ENCODE peak calls at places on chromosomes 6 and 20, in six cellular contexts. Z is thyroid gland, X is ovary, F is heart left ventricle, R is body of pancreas, W is A549. B is an unnamed sample.

GRCh38 chr6:170152111-170152926 is 138.6 kb downstream of the DLL1 start:
- DNase-seq in F (peak; percentile 78), W (no peak), X (peak; percentile 20), R (peak; percentile 69), Z (peak; percentile 78), B (peak; percentile 76)

GRCh38 chr6:101015541-101015940 is 134.4 kb upstream of the ASCC3 start:
- DNase-seq in W (no peak), F (no peak), Z (no peak), R (no peak), X (no peak), B (no peak)

GRCh38 chr6:47859132-47859531 is 77.3 kb downstream of the OPN5 start:
- DNase-seq in X (no peak), Z (no peak), W (no peak), R (no peak), F (no peak), B (no peak)

GRCh38 chr6:4355241-4355640 is 219.9 kb upstream of the ECI2 start:
- DNase-seq in X (no peak), W (peak; percentile 84), R (no peak), F (no peak), Z (no peak), B (no peak)

GRCh38 chr20:25865715-25866656 is 169.3 kb upstream of the ZNF337 start:
- DNase-seq in X (peak; percentile 74), Z (peak; percentile 85), W (peak; percentile 82), R (peak; percentile 83), F (peak; percentile 86), B (peak; percentile 71)

GRCh38 chr20:15091417-15092017 is 754.1 kb upstream of the FLRT3 start:
- DNase-seq in R (no peak), X (no peak), Z (no peak), W (no peak), F (no peak), B (no peak)

GRCh38 chr6:7649037-7649810 is 59.2 kb downstream of the SNRNP48 start:
- DNase-seq in X (no peak), R (no peak), F (no peak), Z (no peak), W (no peak), B (no peak)

GRCh38 chr20:24109008-24109407 is 120.4 kb upstream of the GGTLC1 start:
- DNase-seq in R (no peak), W (no peak), X (no peak), Z (no peak), F (no peak), B (peak; percentile 13)

GRCh38 chr6:170444811-170445211 is 108.3 kb downstream of the PSMB1 start:
- DNase-seq in Z (no peak), X (no peak), F (no peak), W (no peak), R (no peak), B (no peak)

GRCh38 chr6:63724721-63725120 is 89.1 kb downstream of the PHF3 start:
- DNase-seq in W (no peak), X (no peak), R (no peak), Z (no peak), F (no peak), B (no peak)

GRCh38 chr6:99514089-99514488 is 1.1 kb downstream of the USP45 start:
- DNase-seq in X (no peak), Z (no peak), R (no peak), F (no peak), W (no peak), B (no peak)

GRCh38 chr6:74851598-74851997 is 354.3 kb downstream of the COL12A1 start:
- DNase-seq in Z (no peak), F (no peak), X (no peak), W (no peak), R (no peak), B (no peak)

GRCh38 chr20:11143481-11143880 is 469.7 kb upstream of the JAG1 start:
- DNase-seq in Z (no peak), X (no peak), R (no peak), W (no peak), F (no peak), B (no peak)

GRCh38 chr20:2873747-2874041 is 413 bp downstream of the PTPRA start:
- DNase-seq in F (peak; percentile 64), W (no peak), X (peak; percentile 56), R (peak; percentile 43), Z (peak; percentile 52), B (peak; percentile 62)

GRCh38 chr6:110329729-110330436 is 28.3 kb downstream of the METTL24 start:
- DNase-seq in W (no peak), R (peak; percentile 35), F (no peak), X (peak; percentile 56), Z (peak; percentile 29), B (peak; percentile 19)

GRCh38 chr6:98871057-98871456 is 36.7 kb downstream of the POU3F2 start:
- DNase-seq in W (no peak), X (no peak), F (no peak), R (no peak), Z (no peak), B (no peak)

GRCh38 chr6:128131566-128131965 is 230.7 kb upstream of the THEMIS start:
- DNase-seq in X (no peak), Z (no peak), W (no peak), R (no peak), F (no peak), B (no peak)

GRCh38 chr6:143223895-143224294 is 163.2 kb downstream of the AIG1 start:
- DNase-seq in R (peak; percentile 87), X (peak; percentile 38), Z (no peak), F (peak; percentile 76), W (peak; percentile 14), B (peak; percentile 69)

GRCh38 chr6:152573762-152574161 is 63.4 kb downstream of the SYNE1 start:
- DNase-seq in W (no peak), R (no peak), Z (no peak), F (no peak), X (no peak), B (no peak)

GRCh38 chr6:51618563-51618962 is 468.9 kb downstream of the PKHD1 start:
- DNase-seq in R (no peak), X (no peak), F (no peak), W (peak; percentile 15), Z (no peak), B (no peak)

GRCh38 chr6:160040527-160041264 is 71.8 kb downstream of the IGF2R start:
- DNase-seq in R (no peak), X (no peak), W (no peak), Z (no peak), F (no peak), B (no peak)

GRCh38 chr6:160038479-160038878 is 69.6 kb downstream of the IGF2R start:
- DNase-seq in F (no peak), R (no peak), X (no peak), W (no peak), Z (no peak), B (no peak)

GRCh38 chr6:160040055-160040454 is 71.2 kb downstream of the IGF2R start:
- DNase-seq in W (no peak), X (no peak), Z (no peak), F (no peak), R (no peak), B (no peak)

GRCh38 chr6:160041608-160042007 is 72.7 kb downstream of the IGF2R start:
- DNase-seq in F (peak; percentile 79), Z (peak; percentile 96), R (peak; percentile 94), W (no peak), X (peak; percentile 69), B (no peak)

GRCh38 chr6:160039441-160039840 is 70.6 kb downstream of the IGF2R start:
- DNase-seq in Z (no peak), R (no peak), X (no peak), W (no peak), F (no peak), B (no peak)
- H3K27ac ChIP-seq in Z (no peak overlapping the region), R (no peak overlapping the region), X (no peak overlapping the region), W (no peak overlapping the region), F (no peak overlapping the region), B (no peak overlapping the region)

GRCh38 chr20:62301773-62302340 is 940 bp upstream of the ADRM1 start:
- DNase-seq in Z (peak; percentile 93), X (peak; percentile 85), F (peak; percentile 94), W (peak; percentile 97), R (peak; percentile 94), B (peak; percentile 93)

GRCh38 chr20:62303327-62304226 is 780 bp downstream of the ADRM1 start:
- DNase-seq in X (no peak), W (peak; percentile 69), F (no peak), R (no peak), Z (peak; percentile 14), B (peak; percentile 23)

GRCh38 chr20:62301111-62301668 is 1.6 kb upstream of the ADRM1 start:
- DNase-seq in Z (no peak), F (no peak), X (no peak), W (no peak), R (no peak), B (no peak)

GRCh38 chr20:62303049-62303326 is 191 bp downstream of the ADRM1 start:
- DNase-seq in W (no peak), X (no peak), R (no peak), F (no peak), Z (no peak), B (no peak)

DNA sequence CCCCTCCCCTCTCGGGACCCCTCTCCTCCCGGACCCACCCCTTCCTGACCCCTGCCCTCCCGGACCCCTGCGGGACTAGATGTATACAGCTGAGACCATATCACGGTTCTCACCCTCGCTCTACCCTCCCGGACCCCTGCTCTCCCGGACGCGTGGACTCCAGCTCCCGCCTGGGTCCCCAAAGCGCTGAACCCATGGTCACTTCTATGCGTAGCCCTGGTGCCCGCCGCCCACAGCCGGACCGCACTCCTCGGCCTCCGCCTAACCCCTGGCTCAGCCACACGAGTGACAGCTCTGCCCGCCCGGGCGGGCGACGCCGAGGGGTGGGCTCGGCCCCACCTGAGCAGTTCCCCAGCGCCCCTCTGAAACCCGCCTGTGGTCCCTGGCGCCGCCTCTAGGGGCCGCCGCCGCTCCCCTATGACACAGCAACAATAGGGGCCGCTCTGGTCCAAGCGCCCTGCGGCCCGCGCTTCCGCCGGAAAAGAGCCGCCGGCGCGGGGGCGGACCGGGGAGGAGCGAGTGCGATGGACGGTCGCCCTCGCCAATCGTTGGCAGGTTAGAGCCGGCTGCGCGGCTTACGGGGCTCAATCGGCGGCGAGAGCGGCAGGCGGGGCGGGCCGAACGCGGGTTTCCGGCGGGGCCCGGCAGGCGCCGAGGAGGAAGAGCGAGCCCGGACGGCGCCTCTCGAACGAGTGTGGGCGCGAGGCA is at the start of gene ADRM1:
- DNase-seq in R (peak; percentile 96), F (peak; percentile 97), X (peak; percentile 95), W (peak; percentile 97), Z (peak; percentile 96), B (peak; percentile 97)
- TF ChIP-seq POLR2A in R (peak; percentile 70), F (peak; percentile 81), X (peak; percentile 37), W (peak; percentile 43), Z (no peak), B (peak; percentile 58)

GRCh38 chr6:71478834-71479541 is 190.4 kb downstream of the OGFRL1 start:
- DNase-seq in X (no peak), Z (no peak), F (no peak), R (no peak), W (peak; percentile 17), B (no peak)
- H3K27ac ChIP-seq in X (no peak overlapping the region), Z (peak overlapping the region; percentile 69), F (peak overlapping the region; percentile 74), R (peak overlapping the region; percentile 37), W (peak overlapping the region; percentile 56), B (peak overlapping the region; percentile 64)

GRCh38 chr6:31354248-31354647 is 2.7 kb downstream of the HLA-B start:
- DNase-seq in R (no peak), W (no peak), X (no peak), F (no peak), Z (no peak), B (no peak)
- TF ChIP-seq POLR2A in R (no peak), W (no peak), X (no peak), F (no peak), Z (no peak), B (no peak)

GRCh38 chr20:57102160-57102559 is 164.3 kb downstream of the BMP7 start:
- DNase-seq in X (no peak), F (no peak), Z (no peak), R (no peak), W (no peak), B (no peak)
- H3K27ac ChIP-seq in X (no peak overlapping the region), F (no peak overlapping the region), Z (no peak overlapping the region), R (no peak overlapping the region), W (no peak overlapping the region), B (no peak overlapping the region)

GRCh38 chr20:58308680-58309527 is 611 bp upstream of the RAB22A start:
- DNase-seq in Z (peak; percentile 53), R (peak; percentile 23), W (peak; percentile 53), X (peak; percentile 83), F (peak; percentile 76), B (peak; percentile 48)
- TF ChIP-seq POLR2A in Z (no peak), R (peak; percentile 37), W (peak; percentile 81), X (no peak), F (no peak), B (peak; percentile 45)

B was measured in transverse colon.